ENCODE peak calls at places on chromosomes 5 and 9, in seven cellular contexts. Z is sigmoid colon; Q is heart right ventricle; W is endodermal cell; J is CD8-positive, alpha-beta T cell; A is AG04450; B is suprapubic skin. R is an unnamed sample.
A peak's percentile ranks its signal among the peaks of the same experiment; 100 is the strongest.

GRCh38 chr9:32136700-32137339 is 247.6 kb upstream of the ACO1 start:
- DNase-seq in Z (no peak), Q (no peak), W (peak; percentile 57), J (no peak), A (no peak), B (no peak), R (no peak)

GRCh38 chr9:7259544-7260241 is 501.9 kb downstream of the KDM4C start:
- DNase-seq in Z (no peak), Q (no peak), W (no peak), J (no peak), A (no peak), B (no peak), R (no peak)

GRCh38 chr9:85425153-85425611 is 316.6 kb downstream of the AGTPBP1 start:
- DNase-seq in Z (no peak), Q (peak; percentile 47), W (peak; percentile 98), J (peak; percentile 22), A (no peak), B (no peak), R (peak; percentile 78)

GRCh38 chr5:83844320-83845068 is 123.8 kb upstream of the HAPLN1 start:
- DNase-seq in Z (no peak), Q (no peak), W (no peak), J (no peak), A (peak; percentile 23), B (no peak), R (peak; percentile 31)

GRCh38 chr9:17744786-17745185 is 165.9 kb downstream of the SH3GL2 start:
- DNase-seq in Z (no peak), Q (no peak), W (peak; percentile 82), J (no peak), A (no peak), B (no peak), R (no peak)

GRCh38 chr5:37071901-37072581 is 177.1 kb downstream of the CPLANE1 start:
- DNase-seq in Z (no peak), Q (no peak), W (no peak), J (no peak), A (peak; percentile 39), B (no peak), R (no peak)

GRCh38 chr5:10124287-10124686 is 125.4 kb downstream of the ATPSCKMT start:
- DNase-seq in Z (peak; percentile 81), Q (peak; percentile 34), W (no peak), J (no peak), A (no peak), B (no peak), R (no peak)

GRCh38 chr9:79584655-79584982 is 12.9 kb downstream of the TLE4 start:
- DNase-seq in Z (no peak), Q (no peak), W (no peak), J (no peak), A (no peak), B (no peak), R (no peak)

GRCh38 chr5:568061-568781 is 43.9 kb upstream of the CEP72 start:
- DNase-seq in Z (peak; percentile 40), Q (no peak), W (peak; percentile 31), J (no peak), A (no peak), B (no peak), R (no peak)

GRCh38 chr5:179273441-179274145 is 71.7 kb downstream of the ADAMTS2 start:
- DNase-seq in Z (peak; percentile 60), Q (no peak), W (no peak), J (no peak), A (no peak), B (peak; percentile 49), R (peak; percentile 44)

GRCh38 chr9:89606567-89607311 is 1.9 kb downstream of the GADD45G start:
- DNase-seq in Z (no peak), Q (peak; percentile 34), W (peak; percentile 85), J (peak; percentile 23), A (no peak), B (peak; percentile 64), R (peak; percentile 42)

GRCh38 chr5:8458038-8458383 is 589.1 kb downstream of the MTRR start:
- DNase-seq in Z (no peak), Q (no peak), W (no peak), J (no peak), A (no peak), B (no peak), R (no peak)

GRCh38 chr5:152140391-152140790 is 215.7 kb upstream of the GLRA1 start:
- DNase-seq in Z (no peak), Q (no peak), W (no peak), J (no peak), A (no peak), B (no peak), R (no peak)

GRCh38 chr5:8842906-8843590 is 702.8 kb downstream of the SEMA5A start:
- DNase-seq in Z (no peak), Q (no peak), W (no peak), J (no peak), A (no peak), B (no peak), R (no peak)

GRCh38 chr5:31581498-31582099 is 49.5 kb downstream of the C5orf22 start:
- DNase-seq in Z (no peak), Q (no peak), W (no peak), J (no peak), A (no peak), B (no peak), R (no peak)

GRCh38 chr9:121201045-121201737 is 478 bp downstream of the RAB14 start:
- DNase-seq in Z (peak; percentile 71), Q (peak; percentile 65), W (peak; percentile 70), J (peak; percentile 52), A (no peak), B (peak; percentile 68), R (peak; percentile 80)

GRCh38 chr5:61993446-61994017 is 312.5 kb upstream of the KIF2A start:
- DNase-seq in Z (no peak), Q (no peak), W (no peak), J (no peak), A (no peak), B (no peak), R (no peak)

GRCh38 chr5:123181394-123181801 is 92.4 kb downstream of the PRDM6 start:
- DNase-seq in Z (no peak), Q (no peak), W (no peak), J (no peak), A (no peak), B (no peak), R (no peak)

GRCh38 chr5:173108914-173109313 is 35.4 kb upstream of the BNIP1 start:
- DNase-seq in Z (no peak), Q (no peak), W (no peak), J (no peak), A (no peak), B (no peak), R (no peak)

GRCh38 chr5:95958308-95959014 is 3.2 kb downstream of the ELL2 start:
- DNase-seq in Z (no peak), Q (no peak), W (no peak), J (no peak), A (no peak), B (no peak), R (no peak)

GRCh38 chr5:73093943-73094342 is 26.4 kb upstream of the TMEM171 start:
- DNase-seq in Z (no peak), Q (no peak), W (no peak), J (no peak), A (no peak), B (no peak), R (no peak)

GRCh38 chr9:112378441-112379176 is 1.3 kb upstream of the HSDL2 start:
- DNase-seq in Z (no peak), Q (peak; percentile 18), W (peak; percentile 51), J (peak; percentile 7), A (no peak), B (no peak), R (peak; percentile 59)

DNA sequence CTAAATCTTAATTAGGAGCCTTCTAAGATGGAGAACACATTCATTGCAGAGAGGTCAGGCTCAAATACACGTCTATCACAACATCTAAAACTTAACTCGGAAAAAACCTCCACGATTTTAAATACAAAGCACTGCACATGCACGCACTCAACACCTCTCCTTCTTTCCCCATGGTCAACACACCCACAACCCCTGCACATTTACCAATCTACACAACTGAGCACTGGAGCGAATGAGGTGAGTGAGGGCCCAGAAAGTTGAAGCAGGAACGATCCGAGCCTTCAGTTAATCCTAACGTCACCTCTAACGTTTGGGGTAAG is 278 bp upstream of the NIPSNAP3A start:
- DNase-seq in Z (no peak), Q (no peak), W (no peak), J (no peak), A (no peak), B (no peak), R (no peak)
- H3K27ac ChIP-seq in Z (peak overlapping the region; percentile 88), Q (peak overlapping the region; percentile 89), W (no peak overlapping the region), J (peak overlapping the region; percentile 82), A (no peak overlapping the region), B (peak overlapping the region; percentile 84), R (peak overlapping the region; percentile 90)

GRCh38 chr9:135600296-135600805 is 38.8 kb downstream of the PAEP start:
- DNase-seq in Z (no peak), Q (no peak), W (no peak), J (no peak), A (no peak), B (no peak), R (no peak)

GRCh38 chr9:135592625-135593024 is 31.1 kb downstream of the PAEP start:
- DNase-seq in Z (no peak), Q (no peak), W (no peak), J (no peak), A (no peak), B (no peak), R (no peak)

GRCh38 chr9:135592331-135592590 is 30.7 kb downstream of the PAEP start:
- DNase-seq in Z (no peak), Q (no peak), W (no peak), J (no peak), A (no peak), B (no peak), R (no peak)

GRCh38 chr9:135591491-135592330 is 30.2 kb downstream of the PAEP start:
- DNase-seq in Z (peak; percentile 45), Q (no peak), W (no peak), J (no peak), A (no peak), B (no peak), R (no peak)

GRCh38 chr9:135596211-135596610 is 34.7 kb downstream of the PAEP start:
- DNase-seq in Z (no peak), Q (no peak), W (no peak), J (no peak), A (no peak), B (no peak), R (no peak)
- H3K4me3 ChIP-seq in Z (no peak overlapping the region), Q (no peak overlapping the region), W (no peak overlapping the region), J (no peak overlapping the region), A (no peak overlapping the region), B (no peak overlapping the region), R (no peak overlapping the region)

GRCh38 chr9:134850611-134851010 is 30.0 kb upstream of the FCN2 start:
- DNase-seq in Z (no peak), Q (no peak), W (no peak), J (no peak), A (no peak), B (no peak), R (no peak)
- H3K9me3 ChIP-seq in Z (no peaks in the 10 kb centered on the region), Q (no peaks in the 10 kb centered on the region), W (peaks cover 31% of the 10 kb centered on the region), J (no peaks in the 10 kb centered on the region), A (peaks cover 41% of the 10 kb centered on the region), B (no peaks in the 10 kb centered on the region), R (no peaks in the 10 kb centered on the region)

DNA sequence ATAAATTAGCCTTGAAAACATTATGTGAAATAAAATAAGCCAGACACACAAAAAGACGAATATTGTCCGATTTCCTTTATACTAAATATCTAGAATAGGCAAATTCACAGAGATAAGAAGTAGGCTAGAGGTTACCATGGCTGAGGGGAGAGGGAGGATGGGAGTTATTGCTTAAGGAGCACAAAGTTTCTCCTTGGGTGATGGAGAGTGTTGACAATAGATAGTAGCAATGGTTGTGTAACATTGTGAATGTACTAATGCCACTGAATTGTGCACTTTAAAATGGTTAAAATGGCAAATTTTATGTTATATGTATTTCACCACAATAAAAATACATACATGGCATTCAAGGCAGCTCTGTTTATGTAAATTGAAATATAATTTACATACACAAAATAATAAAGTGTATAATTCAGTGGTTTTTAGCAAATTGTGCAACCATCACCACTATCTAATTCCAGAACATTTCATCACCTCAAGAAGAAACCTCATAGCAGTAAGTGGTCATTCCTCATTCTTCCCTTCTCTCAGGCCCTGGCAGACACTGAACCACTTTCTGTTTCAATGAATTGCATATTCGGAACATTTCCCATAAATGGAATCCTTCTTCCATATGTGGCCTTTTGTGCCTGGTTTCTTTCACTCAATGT is 59.2 kb downstream of the NDST1 start:
- DNase-seq in Z (peak; percentile 59), Q (no peak), W (no peak), J (no peak), A (peak; percentile 50), B (no peak), R (peak; percentile 13)
- H3K27ac ChIP-seq in Z (no peak overlapping the region), Q (no peak overlapping the region), W (no peak overlapping the region), J (no peak overlapping the region), A (peak overlapping the region; percentile 21), B (no peak overlapping the region), R (no peak overlapping the region)

R was measured in right cardiac atrium.